ENCODE peak calls at places on chromosomes 16 and 17, in four cellular contexts. Q is HepG2, I is K562, P is GM12878. J is an unnamed sample.

GRCh38 chr16:53153130-53153529 is 98.3 kb downstream of the CHD9 start:
- DNase-seq in Q (no peak), I (no peak), P (no peak), J (no peak)

GRCh38 chr16:85157813-85158701 is 45.8 kb upstream of the CIBAR2 start:
- DNase-seq in Q (peak), I (no peak), P (peak), J (no peak)

GRCh38 chr16:89581861-89582563 is 6.5 kb downstream of the CPNE7 start:
- DNase-seq in Q (peak), I (no peak), P (no peak), J (no peak)

GRCh38 chr16:68506331-68507053 is 32.6 kb upstream of the ZFP90 start:
- DNase-seq in Q (no peak), I (no peak), P (no peak), J (no peak)

GRCh38 chr17:67491678-67492019 is 114.6 kb downstream of the PITPNC1 start:
- DNase-seq in Q (no peak), I (no peak), P (no peak), J (no peak)

GRCh38 chr17:56867948-56868376 is 34.0 kb downstream of the DGKE start:
- DNase-seq in Q (no peak), I (no peak), P (no peak), J (no peak)

GRCh38 chr16:12723681-12724080 is 80.0 kb downstream of the CPPED1 start:
- DNase-seq in Q (no peak), I (no peak), P (no peak), J (no peak)

GRCh38 chr17:61600621-61601020 is 9.6 kb upstream of the NACA2 start:
- DNase-seq in Q (no peak), I (no peak), P (no peak), J (no peak)

GRCh38 chr17:68344701-68345136 is 53.4 kb downstream of the ARSG start:
- DNase-seq in Q (no peak), I (no peak), P (no peak), J (no peak)

GRCh38 chr17:19000531-19001011 is 4.0 kb downstream of the FAM83G start:
- DNase-seq in Q (no peak), I (peak), P (no peak), J (no peak)

GRCh38 chr16:791131-791530 is 2.7 kb downstream of the CHTF18 start:
- DNase-seq in Q (no peak), I (no peak), P (no peak), J (no peak)

GRCh38 chr16:27726621-27727275 is 176.8 kb downstream of the KATNIP start:
- DNase-seq in Q (no peak), I (no peak), P (no peak), J (no peak)

GRCh38 chr17:49913226-49914095 is 55.5 kb upstream of the DLX4 start:
- DNase-seq in Q (no peak), I (peak), P (no peak), J (peak)
- TF ChIP-seq MAX in Q (no peak), I (no peak), P (no peak), J (peak)

GRCh38 chr17:36591434-36592315 is at the start of gene DHRS11:
- DNase-seq in Q (peak), I (peak), P (no peak), J (peak)
- TF ChIP-seq CTCF in Q (peak), I (peak), P (peak), J (peak)

GRCh38 chr17:72390675-72391501 is 270.1 kb downstream of the SOX9 start:
- DNase-seq in Q (no peak), I (no peak), P (no peak), J (no peak)

GRCh38 chr17:72394531-72394930 is 273.7 kb downstream of the SOX9 start:
- DNase-seq in Q (no peak), I (no peak), P (no peak), J (no peak)

GRCh38 chr17:72392056-72393010 is 271.5 kb downstream of the SOX9 start:
- DNase-seq in Q (no peak), I (no peak), P (peak), J (no peak)

GRCh38 chr17:72396121-72396520 is 275.3 kb downstream of the SOX9 start:
- DNase-seq in Q (no peak), I (no peak), P (no peak), J (no peak)

GRCh38 chr17:72393553-72393952 is 272.7 kb downstream of the SOX9 start:
- DNase-seq in Q (no peak), I (no peak), P (no peak), J (peak)
- TF ChIP-seq BHLHE40 in Q (no peak), I (no peak), P (no peak), J (no peak)

GRCh38 chr17:35167046-35167445 is 19.4 kb downstream of the UNC45B start:
- DNase-seq in Q (no peak), I (no peak), P (no peak), J (no peak)

GRCh38 chr17:35166526-35166925 is 18.9 kb downstream of the UNC45B start:
- DNase-seq in Q (no peak), I (no peak), P (no peak), J (no peak)

GRCh38 chr17:35164716-35165115 is 17.1 kb downstream of the UNC45B start:
- DNase-seq in Q (no peak), I (no peak), P (no peak), J (no peak)

GRCh38 chr17:35169964-35170363 is 22.3 kb downstream of the UNC45B start:
- DNase-seq in Q (no peak), I (no peak), P (no peak), J (no peak)

GRCh38 chr17:35167666-35168065 is 20.0 kb downstream of the UNC45B start:
- DNase-seq in Q (no peak), I (no peak), P (no peak), J (no peak)
- TF ChIP-seq MAX in Q (no peak), I (no peak), P (no peak), J (no peak)

DNA sequence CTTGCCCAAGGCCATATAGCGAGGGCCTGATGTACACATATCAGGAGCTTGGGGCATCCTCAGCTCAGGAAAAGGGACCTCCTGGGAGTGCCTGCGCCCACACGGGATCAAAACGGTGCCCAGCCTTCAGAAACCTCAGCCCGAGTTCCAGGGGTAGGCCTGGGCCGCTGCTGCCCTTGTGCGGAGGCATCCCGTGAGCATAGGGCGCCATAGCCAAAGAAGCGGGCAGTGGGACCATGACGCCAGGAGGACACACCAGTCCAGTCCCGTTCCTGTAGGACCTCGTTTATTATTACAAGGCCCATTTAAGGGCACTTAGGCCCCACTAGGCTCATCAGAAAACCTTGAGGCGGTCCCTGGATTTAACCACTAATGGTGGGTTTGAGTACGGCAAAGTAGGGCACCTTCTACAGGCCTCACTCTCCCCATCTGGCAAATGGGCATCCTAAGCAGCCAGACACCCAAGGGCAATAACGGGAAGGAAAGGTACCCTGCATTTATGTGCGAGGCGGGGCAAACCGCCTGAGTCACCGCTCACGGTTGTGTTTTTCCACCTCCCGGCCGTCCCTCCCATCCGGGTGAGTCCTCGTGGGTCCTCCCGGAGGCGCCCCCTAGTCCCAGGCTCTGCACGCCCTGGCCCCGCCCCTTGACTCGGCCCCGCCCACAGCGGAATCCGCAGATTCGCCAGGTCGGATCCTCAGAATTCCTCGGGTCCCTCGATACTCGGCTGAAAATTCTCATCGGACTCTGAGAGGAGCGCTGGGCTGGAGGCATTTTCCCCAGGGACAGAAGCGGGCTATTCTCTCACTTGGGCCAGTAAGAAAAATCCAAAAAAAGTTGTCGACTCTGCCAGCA is 726 bp upstream of the SETD1A start:
- DNase-seq in Q (peak), I (peak), P (no peak), J (peak)
- TF ChIP-seq CTCF in Q (peak), I (peak), P (peak), J (peak)

DNA sequence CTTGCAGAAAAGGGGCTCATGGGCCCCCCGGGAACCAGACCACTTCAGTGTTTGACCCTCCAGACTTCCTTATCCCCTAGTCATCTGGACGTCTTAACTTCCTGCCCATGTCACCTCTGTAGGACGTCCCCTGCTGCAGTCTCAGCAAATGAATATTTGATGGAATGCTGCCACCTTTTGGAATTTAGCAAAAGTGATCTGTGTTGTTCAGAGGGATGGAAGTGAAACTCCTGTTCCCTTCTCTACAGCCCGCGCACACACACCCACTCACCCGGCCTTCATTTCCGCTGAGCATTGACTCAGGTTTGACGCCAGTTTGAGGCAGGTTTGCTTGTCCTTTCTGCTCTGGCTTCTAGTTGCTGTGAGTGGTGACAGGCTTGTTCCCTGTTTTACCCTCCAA is 507.2 kb upstream of the EEF2KMT start:
- DNase-seq in Q (peak), I (peak), P (no peak), J (peak)
- TF ChIP-seq BHLHE40 in Q (no peak), I (no peak), P (no peak), J (no peak)

DNA sequence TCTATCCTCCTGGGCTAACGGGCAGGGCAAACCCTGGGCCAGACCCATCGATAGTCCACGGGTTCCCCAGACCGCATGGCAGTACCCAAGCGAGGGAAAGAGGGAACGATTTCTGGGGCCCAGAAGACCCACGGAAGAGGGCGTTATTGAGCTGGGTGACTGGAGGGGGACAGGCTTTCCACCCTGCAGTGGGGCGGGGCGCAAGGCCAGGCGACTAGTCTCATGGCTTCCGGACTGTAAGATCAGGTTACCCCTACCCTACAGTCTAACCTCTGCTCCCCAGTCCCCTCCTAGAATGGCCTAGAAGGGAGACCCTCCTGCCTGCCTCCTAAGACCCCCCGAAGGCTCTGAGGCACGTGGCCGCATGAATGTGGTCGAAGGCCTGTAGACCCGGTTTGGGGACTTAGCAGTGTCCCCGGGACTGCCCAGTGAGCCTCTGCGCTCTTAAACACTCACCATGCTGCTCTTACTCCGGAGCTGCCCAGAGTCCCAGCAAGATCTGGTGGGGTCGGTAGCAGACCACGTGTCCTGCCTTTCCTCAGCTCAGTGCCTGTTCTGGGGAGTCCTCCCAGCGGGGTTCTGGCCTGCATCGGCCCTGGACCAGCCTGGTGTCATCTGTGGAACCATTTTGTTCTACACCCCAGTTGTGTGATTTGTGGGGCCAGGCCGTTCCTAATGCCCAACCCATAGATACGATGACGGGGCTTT is 13.1 kb upstream of the AURKB start:
- DNase-seq in Q (peak), I (peak), P (no peak), J (peak)
- TF ChIP-seq MAX in Q (peak), I (peak), P (peak), J (peak)

GRCh38 chr17:69502488-69502887 is 88.0 kb downstream of the MAP2K6 start:
- DNase-seq in Q (no peak), I (no peak), P (no peak), J (no peak)
- TF ChIP-seq CTCF in Q (no peak), I (no peak), P (no peak), J (no peak)